ENCODE peak calls at places on chromosomes 3 and 15, in four cellular contexts. M is HepG2, H is A549, C is K562. P is an unnamed sample.

GRCh38 chr3:183584246-183584913 is 28.9 kb upstream of the KLHL6 start:
- DNase-seq in H (no peak), C (no peak), M (no peak), P (no peak)

GRCh38 chr3:149120051-149120972 is 9.1 kb upstream of the HPS3 start:
- DNase-seq in H (peak; percentile 73), C (no peak), M (peak; percentile 62), P (no peak)

GRCh38 chr3:171157286-171157685 is 130.8 kb upstream of the SLC2A2 start:
- DNase-seq in H (no peak), C (no peak), M (peak; percentile 86), P (peak; percentile 14)

GRCh38 chr3:174287601-174288180 is 571.4 kb upstream of the NAALADL2 start:
- DNase-seq in M (no peak), H (no peak), C (no peak), P (no peak)

GRCh38 chr3:132318451-132318850 is 1.2 kb downstream of the ACP3 start:
- DNase-seq in M (no peak), H (no peak), C (no peak), P (no peak)

GRCh38 chr15:60781211-60781713 is 302.3 kb upstream of the ICE2 start:
- DNase-seq in C (no peak), H (no peak), M (no peak), P (no peak)

GRCh38 chr3:125647318-125648014 is 52.2 kb upstream of the OSBPL11 start:
- DNase-seq in M (no peak), H (no peak), C (no peak), P (no peak)

GRCh38 chr15:66820474-66821258 is 118.6 kb downstream of the SMAD6 start:
- DNase-seq in C (no peak), M (no peak), H (no peak), P (no peak)

GRCh38 chr3:164641071-164641470 is 437.2 kb downstream of the SI start:
- DNase-seq in M (no peak), C (no peak), H (no peak), P (no peak)

GRCh38 chr15:98805434-98806274 is 157.3 kb downstream of the IGF1R start:
- DNase-seq in H (no peak), C (no peak), M (peak; percentile 32), P (peak; percentile 32)

GRCh38 chr3:133763797-133764734 is 17.9 kb downstream of the TF start:
- DNase-seq in H (no peak), M (no peak), C (no peak), P (no peak)

GRCh38 chr3:174869448-174869847 is 10.3 kb downstream of the NAALADL2 start:
- DNase-seq in M (no peak), H (no peak), C (no peak), P (no peak)

GRCh38 chr3:78604328-78604727 is 1163.5 kb downstream of the ROBO1 start:
- DNase-seq in C (no peak), H (no peak), M (no peak), P (no peak)

GRCh38 chr3:139121513-139122220 is 77.0 kb upstream of the PRR23C start:
- DNase-seq in M (peak; percentile 67), H (no peak), C (no peak), P (no peak)

GRCh38 chr3:155015776-155016451 is 64.2 kb upstream of the MME start:
- DNase-seq in C (no peak), M (no peak), H (no peak), P (no peak)

GRCh38 chr3:127772776-127773751 is 49.3 kb downstream of the MGLL start:
- DNase-seq in M (no peak), C (no peak), H (no peak), P (no peak)

GRCh38 chr15:32803631-32804030 is 85.8 kb downstream of the GREM1 start:
- DNase-seq in H (no peak), C (no peak), M (no peak), P (no peak)

GRCh38 chr15:71599404-71600225 is 210.7 kb upstream of the NR2E3 start:
- DNase-seq in H (no peak), M (no peak), C (no peak), P (no peak)

GRCh38 chr3:43685921-43686320 is 4.8 kb upstream of the ABHD5 start:
- DNase-seq in H (no peak), C (no peak), M (no peak), P (no peak)

GRCh38 chr15:80925597-80926059 is 64.0 kb downstream of the MESD start:
- DNase-seq in H (no peak), M (no peak), C (no peak), P (no peak)

GRCh38 chr15:63891079-63891762 is 57.5 kb upstream of the HERC1 start:
- DNase-seq in H (peak; percentile 88), M (peak; percentile 73), C (peak; percentile 75), P (peak; percentile 90)

GRCh38 chr15:67146214-67146613 is 80.8 kb downstream of the SMAD3 start:
- DNase-seq in H (no peak), C (no peak), M (peak; percentile 68), P (no peak)

GRCh38 chr3:134711284-134711683 is 60.5 kb upstream of the KY start:
- DNase-seq in H (no peak), M (no peak), C (no peak), P (no peak)

GRCh38 chr15:60583194-60583593 is 104.3 kb upstream of the ICE2 start:
- DNase-seq in C (no peak), M (no peak), H (no peak), P (no peak)

GRCh38 chr3:162491957-162492356 is 995.3 kb downstream of the OTOL1 start:
- DNase-seq in M (no peak), C (no peak), H (no peak), P (no peak)

GRCh38 chr3:50508821-50509220 is 5.4 kb upstream of the CACNA2D2 start:
- DNase-seq in M (no peak), C (no peak), H (no peak), P (no peak)

GRCh38 chr3:129628169-129628522 is 21.7 kb upstream of the PLXND1 start:
- DNase-seq in M (no peak), H (no peak), C (no peak), P (no peak)

GRCh38 chr15:99962006-99962561 is 228.8 kb upstream of the LYSMD4 start:
- DNase-seq in M (no peak), C (no peak), H (no peak), P (no peak)

GRCh38 chr3:13866406-13866965 is 13.4 kb downstream of the WNT7A start:
- DNase-seq in C (no peak), H (no peak), M (no peak), P (no peak)

GRCh38 chr3:72694398-72694797 is 153.8 kb downstream of the SHQ1 start:
- DNase-seq in C (no peak), H (no peak), M (no peak), P (no peak)

GRCh38 chr3:165837058-165837525 is at the start of gene BCHE:
- DNase-seq in C (no peak), M (no peak), H (peak; percentile 4), P (no peak)

GRCh38 chr3:24793896-24794295 is 299.2 kb upstream of the THRB start:
- DNase-seq in H (no peak), C (no peak), M (no peak), P (no peak)

GRCh38 chr3:14843321-14843720 is 24.6 kb downstream of the FGD5 start:
- DNase-seq in M (no peak), C (no peak), H (no peak), P (no peak)

GRCh38 chr15:48679952-48680351 is 34.4 kb upstream of the FBN1 start:
- DNase-seq in H (no peak), C (no peak), M (no peak), P (no peak)

GRCh38 chr3:59056706-59057105 is 6.9 kb upstream of the CFAP20DC start:
- DNase-seq in C (no peak), M (no peak), H (no peak), P (no peak)

GRCh38 chr3:59049671-59050331 is at the start of gene CFAP20DC:
- DNase-seq in C (peak; percentile 76), H (peak; percentile 80), M (peak; percentile 8), P (peak; percentile 95)

GRCh38 chr3:59052803-59053411 is 3.1 kb upstream of the CFAP20DC start:
- DNase-seq in C (no peak), H (no peak), M (peak; percentile 25), P (no peak)
- TF ChIP-seq NR3C1 in C (no peak), H (no peak), M (no peak), P (no peak)

GRCh38 chr3:151146071-151146730 is 56.8 kb downstream of the GPR171 start:
- DNase-seq in H (peak; percentile 60), M (peak; percentile 75), C (peak; percentile 43), P (peak; percentile 73)
- TF ChIP-seq NR3C1 in H (no peak), M (no peak), C (no peak), P (no peak)

DNA sequence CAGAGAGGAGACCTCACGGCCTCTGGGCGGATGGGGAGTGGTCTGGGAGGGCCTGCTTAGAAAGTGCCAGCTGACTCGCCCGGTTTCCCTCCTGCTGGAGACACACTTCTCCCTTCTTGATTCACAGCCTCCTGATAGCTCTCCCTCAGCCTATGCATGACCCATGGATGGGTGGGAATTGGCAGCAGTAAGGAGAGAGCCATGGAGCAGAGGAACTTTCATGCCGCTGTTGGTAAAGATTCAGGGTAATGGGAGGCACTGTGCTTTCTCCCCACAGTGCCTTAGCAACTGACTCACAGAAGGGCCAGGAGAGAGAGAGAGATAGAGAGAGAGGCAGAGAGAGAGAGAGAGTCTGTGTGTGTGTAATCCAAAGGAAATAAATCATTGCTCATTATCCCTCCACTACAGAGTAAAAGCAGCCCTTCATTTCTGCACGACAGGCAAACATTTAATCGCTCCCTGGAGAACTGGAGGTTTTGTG is 82.9 kb downstream of the SEMA5B start:
- DNase-seq in H (no peak), M (no peak), C (no peak), P (no peak)
- TF ChIP-seq NR3C1 in H (no peak), M (no peak), C (no peak), P (no peak)

DNA sequence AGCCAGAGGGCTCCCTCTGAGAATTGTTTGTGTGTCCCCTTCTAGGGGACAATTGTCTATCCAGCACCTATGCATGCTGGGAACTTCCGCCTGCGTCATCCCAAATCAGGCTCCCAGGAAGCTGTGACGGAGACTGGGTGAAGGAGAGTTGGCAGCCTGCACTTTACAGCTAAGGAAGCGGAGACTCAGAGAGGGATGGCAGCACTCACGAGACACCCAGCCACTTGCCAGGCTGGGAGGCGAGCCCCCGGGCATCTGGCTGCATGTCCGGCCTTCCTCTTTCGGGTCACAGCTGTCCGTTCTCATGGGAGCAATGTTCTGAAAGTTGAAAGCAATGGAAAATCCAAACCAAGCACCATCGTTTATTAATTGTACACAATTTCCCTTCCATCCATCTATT is 45.5 kb upstream of the SLC6A11 start:
- DNase-seq in C (no peak), M (no peak), H (no peak), P (no peak)
- TF ChIP-seq NR3C1 in C (no peak), M (no peak), H (no peak), P (no peak)

DNA sequence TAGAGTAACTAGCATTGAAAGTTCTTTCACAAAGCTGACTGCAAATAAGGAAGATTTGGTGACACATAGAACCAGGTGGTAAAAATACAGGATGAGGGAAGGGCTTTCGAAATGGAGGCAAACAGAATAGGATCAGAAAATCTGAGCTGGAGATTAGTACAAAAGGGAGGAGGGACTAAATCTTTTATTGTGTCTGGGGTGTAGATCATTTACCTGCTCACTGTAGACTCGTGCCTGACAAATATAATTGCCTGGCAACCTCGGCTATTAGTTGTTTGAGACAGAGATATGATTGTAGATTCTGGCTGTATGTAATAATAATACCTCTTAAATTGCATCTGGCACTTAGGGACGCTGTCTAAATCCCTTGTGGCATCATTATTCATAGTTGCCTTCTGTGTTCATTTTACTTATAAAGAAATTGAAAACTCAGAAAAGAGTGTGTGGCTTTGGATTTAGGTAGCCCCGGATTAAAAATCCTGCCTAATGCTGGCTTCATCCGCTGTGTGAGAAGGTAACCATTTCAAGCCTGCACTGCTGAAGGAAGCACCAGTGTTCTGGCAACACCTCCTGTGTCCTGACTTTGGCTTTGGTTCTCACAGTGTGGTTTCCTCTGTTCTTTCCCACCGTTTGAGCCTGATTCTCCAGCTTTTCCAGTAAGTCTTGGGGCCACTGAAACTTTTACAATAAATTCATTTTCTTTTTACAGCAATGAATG is 25.0 kb upstream of the GPR160 start:
- DNase-seq in M (peak; percentile 16), C (no peak), H (no peak), P (no peak)
- TF ChIP-seq NR3C1 in M (no peak), C (no peak), H (no peak), P (no peak)

P was measured in WTC11.